ENCODE peak calls at places on chromosomes 4 and X, in nine cellular contexts. Y, M, L, T, I, Z, S, Q and J are unnamed samples.

GRCh38 chrX:119990995-119991787 is 47.6 kb upstream of the NKAP start:
- DNase-seq in Y (peak; percentile 10), M (no peak), L (no peak), T (no peak), I (no peak), Z (no peak), S (no peak), Q (no peak), J (no peak)

GRCh38 chr4:6198278-6198677 is 2.1 kb downstream of the JAKMIP1 start:
- DNase-seq in Y (peak; percentile 75), M (no peak), L (no peak), T (no peak), I (no peak), Z (no peak), S (no peak), Q (no peak), J (no peak)

GRCh38 chrX:53711446-53711845 is 24.9 kb upstream of the HUWE1 start:
- DNase-seq in Y (no peak), M (no peak), L (no peak), T (no peak), I (no peak), Z (peak; percentile 77), S (no peak), Q (no peak), J (no peak)

GRCh38 chr4:170591076-170591475 is 501.3 kb upstream of the AADAT start:
- DNase-seq in Y (no peak), M (no peak), L (no peak), T (no peak), I (no peak), Z (no peak), S (no peak), Q (no peak), J (no peak)

GRCh38 chrX:119041175-119041574 is 31.6 kb upstream of the CT47C1 start:
- DNase-seq in Y (no peak), M (no peak), L (no peak), T (peak; percentile 67), I (peak; percentile 82), Z (peak; percentile 97), S (peak; percentile 62), Q (no peak), J (peak; percentile 74)

GRCh38 chr4:95248713-95249401 is 299.9 kb downstream of the UNC5C start:
- DNase-seq in Y (peak; percentile 37), M (no peak), L (no peak), T (no peak), I (no peak), Z (peak; percentile 3), S (no peak), Q (no peak), J (no peak)

GRCh38 chrX:66162331-66162822 is 1.7 kb upstream of the HEPH start:
- DNase-seq in Y (no peak), M (no peak), L (no peak), T (no peak), I (no peak), Z (no peak), S (no peak), Q (no peak), J (no peak)

GRCh38 chr4:184812651-184813181 is 13.1 kb downstream of the ACSL1 start:
- DNase-seq in Y (no peak), M (no peak), L (no peak), T (no peak), I (peak; percentile 60), Z (peak; percentile 29), S (no peak), Q (no peak), J (no peak)

GRCh38 chr4:143599827-143600226 is 86.3 kb downstream of the SMARCA5 start:
- DNase-seq in Y (no peak), M (no peak), L (no peak), T (no peak), I (no peak), Z (no peak), S (no peak), Q (no peak), J (no peak)

GRCh38 chr4:1628892-1629703 is 55.0 kb downstream of the FAM53A start:
- DNase-seq in Y (peak; percentile 76), M (peak; percentile 49), L (peak; percentile 29), T (peak; percentile 5), I (peak; percentile 17), Z (peak; percentile 21), S (no peak), Q (peak; percentile 75), J (peak; percentile 71)

GRCh38 chr4:184146951-184147350 is 70.7 kb downstream of the ENPP6 start:
- DNase-seq in Y (no peak), M (no peak), L (no peak), T (no peak), I (no peak), Z (no peak), S (no peak), Q (no peak), J (no peak)

GRCh38 chrX:10989386-10989785 is 121.7 kb upstream of the HCCS start:
- DNase-seq in Y (no peak), M (no peak), L (no peak), T (no peak), I (no peak), Z (peak; percentile 26), S (no peak), Q (no peak), J (no peak)

GRCh38 chrX:56233682-56234081 is 1.5 kb downstream of the KLF8 start:
- DNase-seq in Y (peak; percentile 10), M (no peak), L (no peak), T (no peak), I (peak; percentile 6), Z (no peak), S (peak; percentile 1), Q (no peak), J (peak; percentile 66)

GRCh38 chr4:101961144-101961543 is 170.6 kb downstream of the BANK1 start:
- DNase-seq in Y (no peak), M (no peak), L (no peak), T (no peak), I (peak; percentile 66), Z (peak; percentile 59), S (no peak), Q (no peak), J (no peak)

GRCh38 chr4:84401669-84402068 is 97.4 kb downstream of the NKX6-1 start:
- DNase-seq in Y (no peak), M (no peak), L (no peak), T (no peak), I (no peak), Z (peak; percentile 2), S (no peak), Q (no peak), J (no peak)

GRCh38 chr4:2534904-2535385 is 1.5 kb upstream of the FAM193A start:
- DNase-seq in Y (no peak), M (no peak), L (no peak), T (no peak), I (no peak), Z (peak; percentile 6), S (no peak), Q (no peak), J (no peak)

GRCh38 chr4:47786958-47787370 is 50.9 kb downstream of the CORIN start:
- DNase-seq in Y (no peak), M (no peak), L (no peak), T (no peak), I (no peak), Z (peak; percentile 21), S (no peak), Q (no peak), J (no peak)